ENCODE peak calls at places on chromosomes 4 and X, in ten cellular contexts. T is PC-3; N is OCI-LY7; Z is Peyer's patch; R is esophagus muscularis mucosa; C is kidney; D is CD8-positive, alpha-beta T cell; B is spleen; I is tibial artery; M is suprapubic skin. A is an unnamed sample.
A peak's percentile ranks its signal among the peaks of the same experiment; 100 is the strongest.

GRCh38 chr4:21656832-21657231 is 291.7 kb downstream of the KCNIP4 start:
- DNase-seq in I (no peak), Z (no peak), C (no peak), T (peak; percentile 40), B (no peak), R (no peak), N (no peak), M (no peak), D (no peak), A (no peak)

GRCh38 chr4:126697748-126698147 is 935.0 kb upstream of the INTU start:
- DNase-seq in N (no peak), R (no peak), T (peak; percentile 56), C (no peak), D (no peak), I (no peak), B (no peak), M (no peak), Z (no peak), A (no peak)

GRCh38 chr4:168694669-168695068 is 197.8 kb downstream of the PALLD start:
- DNase-seq in N (no peak), C (no peak), I (no peak), M (no peak), R (no peak), Z (no peak), T (peak; percentile 58), D (no peak), B (no peak), A (no peak)

GRCh38 chr4:80362578-80363181 is 27.1 kb downstream of the CFAP299 start:
- DNase-seq in C (no peak), D (peak; percentile 38), Z (no peak), B (peak; percentile 75), M (no peak), N (peak; percentile 86), T (peak; percentile 70), I (no peak), R (no peak), A (peak; percentile 56)

GRCh38 chrX:155718964-155719586 is 106.3 kb upstream of the TMLHE start:
- DNase-seq in M (no peak), B (no peak), N (no peak), Z (no peak), T (no peak), R (no peak), C (no peak), I (no peak), D (no peak), A (no peak)

GRCh38 chrX:103688949-103689348 is 2.5 kb upstream of the MORF4L2 start:
- DNase-seq in B (no peak), T (peak; percentile 60), I (no peak), N (peak; percentile 59), C (no peak), R (no peak), M (no peak), Z (no peak), D (no peak), A (no peak)

GRCh38 chr4:143396695-143397094 is 60.0 kb downstream of the GAB1 start:
- DNase-seq in T (peak; percentile 14), N (no peak), B (no peak), C (no peak), M (no peak), I (no peak), R (no peak), Z (no peak), D (no peak), A (no peak)

GRCh38 chr4:106315476-106315967 is 487 bp downstream of the TBCK start:
- DNase-seq in I (no peak), Z (no peak), M (no peak), R (no peak), N (peak; percentile 37), B (no peak), T (peak; percentile 91), D (no peak), C (no peak), A (no peak)

GRCh38 chr4:54659213-54660144 is 1.7 kb downstream of the KIT start:
- DNase-seq in C (no peak), T (no peak), B (no peak), M (no peak), I (no peak), D (no peak), R (no peak), Z (no peak), N (no peak), A (no peak)

GRCh38 chr4:19382993-19383392 is 868.7 kb upstream of the SLIT2 start:
- DNase-seq in N (no peak), C (no peak), R (no peak), B (no peak), M (no peak), T (peak; percentile 55), D (no peak), I (no peak), Z (no peak), A (no peak)

GRCh38 chrX:109679820-109680219 is 53.2 kb downstream of the ACSL4 start:
- DNase-seq in D (no peak), C (no peak), N (no peak), B (no peak), R (no peak), I (no peak), M (no peak), Z (no peak), T (no peak), A (no peak)

GRCh38 chr4:41857225-41857624 is 78.0 kb upstream of the TMEM33 start:
- DNase-seq in N (no peak), T (no peak), R (no peak), D (no peak), M (no peak), I (no peak), C (no peak), Z (no peak), B (no peak), A (no peak)

GRCh38 chr4:1410491-1411325 is 4.5 kb upstream of the NKX1-1 start:
- DNase-seq in C (peak; percentile 71), I (no peak), T (peak; percentile 28), M (peak; percentile 74), D (peak; percentile 19), N (peak; percentile 38), Z (peak; percentile 50), R (no peak), B (no peak), A (peak; percentile 26)

GRCh38 chr4:135238940-135239339 is 1037.4 kb upstream of the PABPC4L start:
- DNase-seq in I (no peak), Z (no peak), D (no peak), N (no peak), M (no peak), T (no peak), R (no peak), C (peak; percentile 13), B (no peak), A (no peak)

GRCh38 chr4:20287246-20287645 is 35.5 kb downstream of the SLIT2 start:
- DNase-seq in R (no peak), C (no peak), D (no peak), Z (no peak), T (no peak), M (no peak), N (no peak), I (no peak), B (no peak), A (no peak)

GRCh38 chrX:29634516-29634915 is 580.8 kb upstream of the MAGEB2 start:
- DNase-seq in N (no peak), I (no peak), Z (no peak), C (no peak), D (no peak), T (no peak), B (no peak), M (no peak), R (no peak), A (no peak)
- H3K4me1 ChIP-seq in N (no peaks in the 10 kb centered on the region), I (no peaks in the 10 kb centered on the region), Z (no peaks in the 10 kb centered on the region), C (no peaks in the 10 kb centered on the region), D (no peaks in the 10 kb centered on the region), T (no peaks in the 10 kb centered on the region), B (no peaks in the 10 kb centered on the region), M (no peaks in the 10 kb centered on the region), R (no peaks in the 10 kb centered on the region), A (no peaks in the 10 kb centered on the region)

GRCh38 chr4:130808492-130808891 is 1712.5 kb downstream of the C4orf33 start:
- DNase-seq in B (no peak), C (no peak), I (no peak), M (no peak), T (peak; percentile 49), D (no peak), N (peak; percentile 7), R (no peak), Z (no peak), A (no peak)
- TF ChIP-seq CTCF in B (no peak), C (no peak), I (no peak), M (no peak), T (peak; percentile 66), D (no peak), N (peak; percentile 72), R (peak; percentile 25), Z (no peak), A (no peak)

GRCh38 chr4:121226362-121226761 is 62.2 kb upstream of the TNIP3 start:
- DNase-seq in Z (no peak), M (no peak), R (no peak), D (no peak), N (no peak), T (no peak), C (no peak), B (no peak), I (no peak), A (no peak)
- H3K4me3 ChIP-seq in Z (no peak overlapping the region), M (no peak overlapping the region), R (no peak overlapping the region), D (no peak overlapping the region), N (no peak overlapping the region), T (no peak overlapping the region), C (no peak overlapping the region), B (no peak overlapping the region), I (no peak overlapping the region), A (no peak overlapping the region)

GRCh38 chrX:71621644-71622346 is 3.5 kb upstream of the CXCR3 start:
- DNase-seq in R (no peak), Z (peak; percentile 54), D (no peak), M (no peak), B (no peak), I (peak; percentile 22), N (no peak), C (no peak), T (no peak), A (peak; percentile 43)

GRCh38 chrX:71622347-71623104 is 4.2 kb upstream of the CXCR3 start:
- DNase-seq in M (peak; percentile 81), R (no peak), T (peak; percentile 74), N (peak; percentile 76), I (peak; percentile 74), C (peak; percentile 90), B (peak; percentile 90), Z (peak; percentile 85), D (peak; percentile 42), A (peak; percentile 91)

GRCh38 chrX:71625471-71625870 is 7.2 kb upstream of the CXCR3 start:
- DNase-seq in D (no peak), T (no peak), Z (no peak), M (no peak), C (no peak), I (no peak), R (no peak), N (no peak), B (no peak), A (no peak)

GRCh38 chrX:71623105-71623450 is 4.8 kb upstream of the CXCR3 start:
- DNase-seq in R (no peak), T (no peak), N (no peak), M (no peak), B (no peak), I (no peak), D (no peak), C (no peak), Z (no peak), A (no peak)

DNA sequence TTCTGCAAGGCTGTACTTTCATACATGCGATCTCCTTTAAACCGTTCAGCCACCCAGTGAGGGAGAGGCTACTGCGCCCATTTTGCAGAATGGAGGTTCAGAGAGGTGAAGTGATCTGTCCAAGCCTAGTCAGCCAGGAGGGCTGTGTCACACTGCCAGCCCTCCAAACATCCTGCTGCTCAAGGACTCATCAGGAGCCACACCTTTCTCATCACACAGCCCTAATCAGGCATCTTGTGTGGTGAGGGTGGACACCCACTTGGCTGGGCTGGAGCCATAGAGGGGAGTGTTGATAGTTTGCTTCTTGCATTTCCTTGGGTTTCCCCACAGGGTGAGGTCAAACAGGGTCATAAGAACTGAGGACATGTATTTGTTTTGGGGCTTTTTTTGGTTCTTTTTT is 5.4 kb upstream of the CXCR3 start:
- DNase-seq in B (no peak), D (no peak), C (no peak), R (no peak), N (no peak), T (no peak), Z (no peak), I (no peak), M (no peak), A (no peak)
- H3K4me1 ChIP-seq in B (peaks cover 68% of the 10 kb centered on the region), D (peaks cover 54% of the 10 kb centered on the region), C (peaks cover 10% of the 10 kb centered on the region), R (peaks cover 24% of the 10 kb centered on the region), N (peaks cover 64% of the 10 kb centered on the region), T (peaks cover 13% of the 10 kb centered on the region), Z (peaks cover 6% of the 10 kb centered on the region), I (no peaks in the 10 kb centered on the region), M (peaks cover 13% of the 10 kb centered on the region), A (peaks cover 33% of the 10 kb centered on the region)